ENCODE peak calls at places on chromosomes 1 and 21, in four cellular contexts. One of them, this sample, is unnamed.

GRCh38 chr1:1157914-1158710 is 15.6 kb upstream of the TTLL10 start:
- DNase-seq in OCI-LY7: peak; percentile 27
- DNase-seq in endodermal cell: peak; percentile 82
- DNase-seq in glomerular endothelial cell: no peak
- DNase-seq in this sample: no peak

GRCh38 chr1:60132985-60133673 is 59.6 kb upstream of the C1orf87 start:
- DNase-seq in OCI-LY7: no peak
- DNase-seq in endodermal cell: no peak
- DNase-seq in glomerular endothelial cell: peak; percentile 12
- DNase-seq in this sample: peak; percentile 31

GRCh38 chr21:44432841-44433790 is 22.2 kb upstream of the LRRC3 start:
- DNase-seq in OCI-LY7: no peak
- DNase-seq in endodermal cell: peak; percentile 36
- DNase-seq in glomerular endothelial cell: no peak
- DNase-seq in this sample: no peak

GRCh38 chr1:35085421-35085820 is 6.2 kb downstream of the ZMYM1 start:
- DNase-seq in OCI-LY7: no peak
- DNase-seq in endodermal cell: no peak
- DNase-seq in glomerular endothelial cell: no peak
- DNase-seq in this sample: no peak

GRCh38 chr1:212689196-212689710 is 10.4 kb downstream of the BATF3 start:
- DNase-seq in OCI-LY7: no peak
- DNase-seq in endodermal cell: peak; percentile 28
- DNase-seq in glomerular endothelial cell: no peak
- DNase-seq in this sample: no peak

GRCh38 chr1:39204441-39205081 is at the start of gene MACF1:
- DNase-seq in OCI-LY7: peak; percentile 61
- DNase-seq in endodermal cell: peak; percentile 77
- DNase-seq in glomerular endothelial cell: no peak
- DNase-seq in this sample: peak; percentile 92

GRCh38 chr1:998051-998821 is 1.7 kb downstream of the HES4 start:
- DNase-seq in OCI-LY7: no peak
- DNase-seq in endodermal cell: peak; percentile 82
- DNase-seq in glomerular endothelial cell: no peak
- DNase-seq in this sample: no peak

GRCh38 chr1:14255231-14255630 is 343.3 kb upstream of the KAZN start:
- DNase-seq in OCI-LY7: peak; percentile 45
- DNase-seq in endodermal cell: no peak
- DNase-seq in glomerular endothelial cell: no peak
- DNase-seq in this sample: no peak

GRCh38 chr1:3881191-3881475 is 18.9 kb downstream of the C1orf174 start:
- DNase-seq in OCI-LY7: peak; percentile 21
- DNase-seq in endodermal cell: no peak
- DNase-seq in glomerular endothelial cell: no peak
- DNase-seq in this sample: no peak

GRCh38 chr1:52032124-52032784 is 1.4 kb downstream of the KTI12 start:
- DNase-seq in OCI-LY7: peak; percentile 5
- DNase-seq in endodermal cell: no peak
- DNase-seq in glomerular endothelial cell: no peak
- DNase-seq in this sample: no peak

GRCh38 chr1:1947493-1947892 is 28.4 kb upstream of the TMEM52 start:
- DNase-seq in OCI-LY7: no peak
- DNase-seq in endodermal cell: no peak
- DNase-seq in glomerular endothelial cell: no peak
- DNase-seq in this sample: no peak

GRCh38 chr1:29055160-29055559 is 68.5 kb downstream of the TMEM200B start:
- DNase-seq in OCI-LY7: no peak
- DNase-seq in endodermal cell: no peak
- DNase-seq in glomerular endothelial cell: no peak
- DNase-seq in this sample: no peak

GRCh38 chr1:198449727-198450433 is 90.6 kb downstream of the ATP6V1G3 start:
- DNase-seq in OCI-LY7: no peak
- DNase-seq in endodermal cell: no peak
- DNase-seq in glomerular endothelial cell: peak; percentile 51
- DNase-seq in this sample: peak; percentile 78

GRCh38 chr1:117815105-117815812 is 114.2 kb downstream of the GDAP2 start:
- DNase-seq in OCI-LY7: no peak
- DNase-seq in endodermal cell: no peak
- DNase-seq in glomerular endothelial cell: no peak
- DNase-seq in this sample: no peak

GRCh38 chr1:20100632-20101355 is 18.5 kb downstream of the PLA2G2D start:
- DNase-seq in OCI-LY7: peak; percentile 76
- DNase-seq in endodermal cell: peak; percentile 87
- DNase-seq in glomerular endothelial cell: peak; percentile 39
- DNase-seq in this sample: peak; percentile 13

GRCh38 chr1:195294911-195295310 is 1313.3 kb downstream of the KCNT2 start:
- DNase-seq in OCI-LY7: no peak
- DNase-seq in endodermal cell: no peak
- DNase-seq in glomerular endothelial cell: no peak
- DNase-seq in this sample: no peak

GRCh38 chr1:21027805-21028204 is 148.9 kb downstream of the EIF4G3 start:
- DNase-seq in OCI-LY7: no peak
- DNase-seq in endodermal cell: no peak
- DNase-seq in glomerular endothelial cell: no peak
- DNase-seq in this sample: peak; percentile 50

GRCh38 chr1:238960071-238960470 is 426.3 kb upstream of the CHRM3 start:
- DNase-seq in OCI-LY7: no peak
- DNase-seq in endodermal cell: no peak
- DNase-seq in glomerular endothelial cell: no peak
- DNase-seq in this sample: peak; percentile 80

GRCh38 chr1:216847385-216848036 is 124.3 kb upstream of the ESRRG start:
- DNase-seq in OCI-LY7: no peak
- DNase-seq in endodermal cell: no peak
- DNase-seq in glomerular endothelial cell: no peak
- DNase-seq in this sample: peak; percentile 62

GRCh38 chr1:24475700-24476099 is 26.9 kb upstream of the RCAN3 start:
- DNase-seq in OCI-LY7: peak; percentile 13
- DNase-seq in endodermal cell: no peak
- DNase-seq in glomerular endothelial cell: no peak
- DNase-seq in this sample: no peak

GRCh38 chr1:31238986-31239613 is 587 bp downstream of the NKAIN1 start:
- DNase-seq in OCI-LY7: no peak
- DNase-seq in endodermal cell: peak; percentile 85
- DNase-seq in glomerular endothelial cell: no peak
- DNase-seq in this sample: no peak

GRCh38 chr1:115302390-115302961 is 35.6 kb downstream of the NGF start:
- DNase-seq in OCI-LY7: no peak
- DNase-seq in endodermal cell: peak; percentile 51
- DNase-seq in glomerular endothelial cell: no peak
- DNase-seq in this sample: peak; percentile 81

GRCh38 chr21:44079446-44079845 is 27.8 kb upstream of the PWP2 start:
- DNase-seq in OCI-LY7: no peak
- DNase-seq in endodermal cell: no peak
- DNase-seq in glomerular endothelial cell: no peak
- DNase-seq in this sample: no peak

GRCh38 chr1:84282780-84283333 is 18.7 kb upstream of the SAMD13 start:
- DNase-seq in OCI-LY7: no peak
- DNase-seq in endodermal cell: no peak
- DNase-seq in glomerular endothelial cell: no peak
- DNase-seq in this sample: no peak

GRCh38 chr1:109891930-109892329 is 18.7 kb upstream of the CSF1 start:
- DNase-seq in OCI-LY7: peak; percentile 55
- DNase-seq in endodermal cell: no peak
- DNase-seq in glomerular endothelial cell: no peak
- DNase-seq in this sample: no peak

GRCh38 chr1:209822706-209823105 is 5.1 kb upstream of the UTP25 start:
- DNase-seq in OCI-LY7: no peak
- DNase-seq in endodermal cell: no peak
- DNase-seq in glomerular endothelial cell: no peak
- DNase-seq in this sample: no peak

GRCh38 chr1:182015360-182015759 is 46.2 kb downstream of the ZNF648 start:
- DNase-seq in OCI-LY7: no peak
- DNase-seq in endodermal cell: no peak
- DNase-seq in glomerular endothelial cell: no peak
- DNase-seq in this sample: no peak

GRCh38 chr1:42210421-42211133 is 46.0 kb upstream of the GUCA2A start:
- DNase-seq in OCI-LY7: no peak
- DNase-seq in endodermal cell: no peak
- DNase-seq in glomerular endothelial cell: no peak
- DNase-seq in this sample: peak; percentile 40

GRCh38 chr1:170214117-170214979 is 68.6 kb downstream of the NTMT2 start:
- DNase-seq in OCI-LY7: no peak
- DNase-seq in endodermal cell: no peak
- DNase-seq in glomerular endothelial cell: no peak
- DNase-seq in this sample: no peak

GRCh38 chr1:246828818-246829217 is 102.9 kb downstream of the AHCTF1 start:
- DNase-seq in OCI-LY7: no peak
- DNase-seq in endodermal cell: no peak
- DNase-seq in glomerular endothelial cell: no peak
- DNase-seq in this sample: no peak

GRCh38 chr1:225950905-225951351 is 9.9 kb upstream of the LEFTY2 start:
- DNase-seq in OCI-LY7: no peak
- DNase-seq in endodermal cell: peak; percentile 91
- DNase-seq in glomerular endothelial cell: no peak
- DNase-seq in this sample: no peak

GRCh38 chr1:111912116-111912515 is 77.4 kb downstream of the KCND3 start:
- DNase-seq in OCI-LY7: no peak
- DNase-seq in endodermal cell: no peak
- DNase-seq in glomerular endothelial cell: no peak
- DNase-seq in this sample: no peak

GRCh38 chr1:183472488-183473285 is at the start of gene SMG7:
- DNase-seq in OCI-LY7: peak; percentile 84
- DNase-seq in endodermal cell: no peak
- DNase-seq in glomerular endothelial cell: no peak
- DNase-seq in this sample: no peak

GRCh38 chr1:156086256-156086662 is 4.0 kb upstream of the MEX3A start:
- DNase-seq in OCI-LY7: no peak
- DNase-seq in endodermal cell: peak; percentile 44
- DNase-seq in glomerular endothelial cell: no peak
- DNase-seq in this sample: no peak